ENCODE peak calls at places on chromosomes 6 and 20, in four cellular contexts. One of them, this sample, is unnamed. For H3K36me3, the result is how much of the 10 kb centered on the place peaks cover.

GRCh38 chr20:2051920-2052319 is 49.7 kb upstream of the STK35 start:
- DNase-seq in neural progenitor cell: peak
- DNase-seq in heart left ventricle: no peak
- DNase-seq in psoas muscle: no peak
- DNase-seq in this sample: no peak

GRCh38 chr20:59207235-59207634 is 43.6 kb downstream of the ZNF831 start:
- DNase-seq in neural progenitor cell: no peak
- DNase-seq in heart left ventricle: no peak
- DNase-seq in psoas muscle: no peak
- DNase-seq in this sample: no peak

GRCh38 chr20:36102306-36102705 is 52.2 kb upstream of the EPB41L1 start:
- DNase-seq in neural progenitor cell: no peak
- DNase-seq in heart left ventricle: no peak
- DNase-seq in psoas muscle: no peak
- DNase-seq in this sample: no peak

GRCh38 chr20:15079594-15080340 is 742.4 kb upstream of the FLRT3 start:
- DNase-seq in neural progenitor cell: no peak
- DNase-seq in heart left ventricle: no peak
- DNase-seq in psoas muscle: no peak
- DNase-seq in this sample: no peak

GRCh38 chr20:57397693-57398108 is 6.5 kb downstream of the RBM38 start:
- DNase-seq in neural progenitor cell: no peak
- DNase-seq in heart left ventricle: peak
- DNase-seq in psoas muscle: peak
- DNase-seq in this sample: no peak

GRCh38 chr6:118697554-118697953 is 46.2 kb upstream of the CEP85L start:
- DNase-seq in neural progenitor cell: no peak
- DNase-seq in heart left ventricle: no peak
- DNase-seq in psoas muscle: no peak
- DNase-seq in this sample: no peak

GRCh38 chr20:19934792-19935491 is 82.2 kb upstream of the NAA20 start:
- DNase-seq in neural progenitor cell: no peak
- DNase-seq in heart left ventricle: no peak
- DNase-seq in psoas muscle: peak
- DNase-seq in this sample: no peak

GRCh38 chr6:11423072-11423471 is 114.5 kb upstream of the TMEM170B start:
- DNase-seq in neural progenitor cell: no peak
- DNase-seq in heart left ventricle: no peak
- DNase-seq in psoas muscle: no peak
- DNase-seq in this sample: no peak

GRCh38 chr6:141809901-141810300 is 322.8 kb upstream of the GJE1 start:
- DNase-seq in neural progenitor cell: no peak
- DNase-seq in heart left ventricle: no peak
- DNase-seq in psoas muscle: no peak
- DNase-seq in this sample: no peak

GRCh38 chr6:131182991-131183425 is 47.7 kb downstream of the AKAP7 start:
- DNase-seq in neural progenitor cell: peak
- DNase-seq in heart left ventricle: no peak
- DNase-seq in psoas muscle: no peak
- DNase-seq in this sample: peak

GRCh38 chr6:167660944-167661343 is 165.8 kb upstream of the AFDN start:
- DNase-seq in neural progenitor cell: no peak
- DNase-seq in heart left ventricle: no peak
- DNase-seq in psoas muscle: no peak
- DNase-seq in this sample: no peak

GRCh38 chr6:75101896-75102680 is 103.8 kb downstream of the COL12A1 start:
- DNase-seq in neural progenitor cell: no peak
- DNase-seq in heart left ventricle: no peak
- DNase-seq in psoas muscle: no peak
- DNase-seq in this sample: peak

GRCh38 chr20:54622338-54623280 is 147.2 kb downstream of the DOK5 start:
- DNase-seq in neural progenitor cell: no peak
- DNase-seq in heart left ventricle: no peak
- DNase-seq in psoas muscle: no peak
- DNase-seq in this sample: peak

GRCh38 chr20:22285555-22285954 is 298.8 kb downstream of the FOXA2 start:
- DNase-seq in neural progenitor cell: no peak
- DNase-seq in heart left ventricle: no peak
- DNase-seq in psoas muscle: no peak
- DNase-seq in this sample: no peak

GRCh38 chr6:24818346-24818745 is 19.6 kb upstream of the ARMH2 start:
- DNase-seq in neural progenitor cell: peak
- DNase-seq in heart left ventricle: no peak
- DNase-seq in psoas muscle: no peak
- DNase-seq in this sample: no peak

GRCh38 chr6:5442946-5443345 is 181.6 kb downstream of the FARS2 start:
- DNase-seq in neural progenitor cell: no peak
- DNase-seq in heart left ventricle: no peak
- DNase-seq in psoas muscle: no peak
- DNase-seq in this sample: no peak

GRCh38 chr6:132003516-132004178 is 52.5 kb upstream of the CCN2 start:
- DNase-seq in neural progenitor cell: no peak
- DNase-seq in heart left ventricle: no peak
- DNase-seq in psoas muscle: no peak
- DNase-seq in this sample: no peak

GRCh38 chr20:366042-366718 is 14.4 kb upstream of the TRIB3 start:
- DNase-seq in neural progenitor cell: no peak
- DNase-seq in heart left ventricle: no peak
- DNase-seq in psoas muscle: no peak
- DNase-seq in this sample: no peak

GRCh38 chr6:4018194-4019111 is 60.5 kb downstream of the FAM217A start:
- DNase-seq in neural progenitor cell: peak
- DNase-seq in heart left ventricle: peak
- DNase-seq in psoas muscle: peak
- DNase-seq in this sample: peak

GRCh38 chr6:38640216-38640909 is 634 bp upstream of the BTBD9 start:
- DNase-seq in neural progenitor cell: no peak
- DNase-seq in heart left ventricle: no peak
- DNase-seq in psoas muscle: no peak
- DNase-seq in this sample: no peak

GRCh38 chr20:14902432-14903089 is 565.1 kb upstream of the FLRT3 start:
- DNase-seq in neural progenitor cell: no peak
- DNase-seq in heart left ventricle: no peak
- DNase-seq in psoas muscle: no peak
- DNase-seq in this sample: no peak

GRCh38 chr20:30506100-30506499 is 751.4 kb upstream of the DEFB115 start:
- DNase-seq in neural progenitor cell: no peak
- DNase-seq in heart left ventricle: no peak
- DNase-seq in psoas muscle: no peak
- DNase-seq in this sample: no peak

GRCh38 chr6:3325210-3325609 is 66.5 kb downstream of the PSMG4 start:
- DNase-seq in neural progenitor cell: no peak
- DNase-seq in heart left ventricle: no peak
- DNase-seq in psoas muscle: no peak
- DNase-seq in this sample: peak

GRCh38 chr20:51412333-51412761 is 130.2 kb downstream of the NFATC2 start:
- DNase-seq in neural progenitor cell: no peak
- DNase-seq in heart left ventricle: peak
- DNase-seq in psoas muscle: peak
- DNase-seq in this sample: peak

GRCh38 chr6:4396032-4396431 is 260.7 kb upstream of the ECI2 start:
- DNase-seq in neural progenitor cell: no peak
- DNase-seq in heart left ventricle: no peak
- DNase-seq in psoas muscle: no peak
- DNase-seq in this sample: no peak

GRCh38 chr6:21739838-21740237 is 146.3 kb downstream of the SOX4 start:
- DNase-seq in neural progenitor cell: peak
- DNase-seq in heart left ventricle: no peak
- DNase-seq in psoas muscle: no peak
- DNase-seq in this sample: no peak

GRCh38 chr20:53208110-53208908 is 236.2 kb downstream of the TSHZ2 start:
- DNase-seq in neural progenitor cell: peak
- DNase-seq in heart left ventricle: no peak
- DNase-seq in psoas muscle: no peak
- DNase-seq in this sample: no peak

GRCh38 chr6:149140137-149140909 is 177.2 kb upstream of the TAB2 start:
- DNase-seq in neural progenitor cell: no peak
- DNase-seq in heart left ventricle: no peak
- DNase-seq in psoas muscle: no peak
- DNase-seq in this sample: no peak

GRCh38 chr20:51528263-51529026 is 14.1 kb downstream of the NFATC2 start:
- DNase-seq in neural progenitor cell: no peak
- DNase-seq in heart left ventricle: no peak
- DNase-seq in psoas muscle: no peak
- DNase-seq in this sample: no peak

GRCh38 chr20:44280387-44280786 is 30.6 kb downstream of the FITM2 start:
- DNase-seq in neural progenitor cell: no peak
- DNase-seq in heart left ventricle: no peak
- DNase-seq in psoas muscle: no peak
- DNase-seq in this sample: no peak

GRCh38 chr6:43187821-43188220 is 5.8 kb downstream of the CUL9 start:
- DNase-seq in neural progenitor cell: no peak
- DNase-seq in heart left ventricle: no peak
- DNase-seq in psoas muscle: no peak
- DNase-seq in this sample: no peak

GRCh38 chr6:128323011-128323410 is 197.4 kb downstream of the PTPRK start:
- DNase-seq in neural progenitor cell: no peak
- DNase-seq in heart left ventricle: no peak
- DNase-seq in psoas muscle: no peak
- DNase-seq in this sample: no peak

GRCh38 chr6:128316258-128316952 is 204.0 kb downstream of the PTPRK start:
- DNase-seq in neural progenitor cell: no peak
- DNase-seq in heart left ventricle: peak
- DNase-seq in psoas muscle: no peak
- DNase-seq in this sample: no peak

GRCh38 chr6:128314190-128314589 is 206.2 kb downstream of the PTPRK start:
- DNase-seq in neural progenitor cell: no peak
- DNase-seq in heart left ventricle: no peak
- DNase-seq in psoas muscle: no peak
- DNase-seq in this sample: no peak

DNA sequence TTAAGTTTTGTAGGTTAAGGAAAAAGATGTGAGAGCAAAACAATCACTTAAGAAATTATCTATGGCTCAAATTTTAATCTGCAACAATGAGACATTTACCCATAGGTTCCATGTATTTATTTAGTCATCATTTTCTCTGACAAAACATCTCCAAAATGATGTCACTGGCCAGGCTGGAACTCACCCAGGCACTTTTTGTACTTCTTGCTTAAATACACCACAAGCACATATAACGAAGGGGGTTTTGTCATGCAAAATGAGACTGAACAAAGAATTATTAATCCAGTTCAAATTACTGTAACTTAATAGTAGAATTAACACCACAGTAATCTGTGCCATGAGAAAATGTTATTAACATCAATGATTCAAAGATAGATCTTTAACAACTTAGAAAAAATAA is 200.5 kb downstream of the PTPRK start:
- DNase-seq in neural progenitor cell: no peak
- DNase-seq in heart left ventricle: no peak
- DNase-seq in psoas muscle: no peak
- DNase-seq in this sample: no peak
- H3K36me3 ChIP-seq in neural progenitor cell: under half
- H3K36me3 ChIP-seq in heart left ventricle: under half
- H3K36me3 ChIP-seq in psoas muscle: under half
- H3K36me3 ChIP-seq in this sample: under half

GRCh38 chr6:107600936-107601335 is 111.0 kb downstream of the SOBP start:
- DNase-seq in neural progenitor cell: peak
- DNase-seq in heart left ventricle: no peak
- DNase-seq in psoas muscle: peak
- DNase-seq in this sample: peak

GRCh38 chr6:107598091-107598490 is 108.2 kb downstream of the SOBP start:
- DNase-seq in neural progenitor cell: no peak
- DNase-seq in heart left ventricle: no peak
- DNase-seq in psoas muscle: no peak
- DNase-seq in this sample: no peak

GRCh38 chr6:107600111-107600510 is 110.2 kb downstream of the SOBP start:
- DNase-seq in neural progenitor cell: peak
- DNase-seq in heart left ventricle: no peak
- DNase-seq in psoas muscle: no peak
- DNase-seq in this sample: no peak

GRCh38 chr6:107601406-107601805 is 111.5 kb downstream of the SOBP start:
- DNase-seq in neural progenitor cell: no peak
- DNase-seq in heart left ventricle: no peak
- DNase-seq in psoas muscle: no peak
- DNase-seq in this sample: no peak

GRCh38 chr6:107599043-107599442 is 109.1 kb downstream of the SOBP start:
- DNase-seq in neural progenitor cell: no peak
- DNase-seq in heart left ventricle: no peak
- DNase-seq in psoas muscle: no peak
- DNase-seq in this sample: no peak
- H3K4me3 ChIP-seq in neural progenitor cell: no peak
- H3K4me3 ChIP-seq in heart left ventricle: no peak
- H3K4me3 ChIP-seq in psoas muscle: no peak
- H3K4me3 ChIP-seq in this sample: no peak

GRCh38 chr6:80728830-80729229 is 622.4 kb downstream of the BCKDHB start:
- DNase-seq in neural progenitor cell: no peak
- DNase-seq in heart left ventricle: no peak
- DNase-seq in psoas muscle: no peak
- DNase-seq in this sample: no peak

GRCh38 chr6:80733645-80734044 is 627.2 kb downstream of the BCKDHB start:
- DNase-seq in neural progenitor cell: no peak
- DNase-seq in heart left ventricle: no peak
- DNase-seq in psoas muscle: no peak
- DNase-seq in this sample: no peak

GRCh38 chr6:80725156-80725930 is 618.9 kb downstream of the BCKDHB start:
- DNase-seq in neural progenitor cell: no peak
- DNase-seq in heart left ventricle: no peak
- DNase-seq in psoas muscle: no peak
- DNase-seq in this sample: no peak

DNA sequence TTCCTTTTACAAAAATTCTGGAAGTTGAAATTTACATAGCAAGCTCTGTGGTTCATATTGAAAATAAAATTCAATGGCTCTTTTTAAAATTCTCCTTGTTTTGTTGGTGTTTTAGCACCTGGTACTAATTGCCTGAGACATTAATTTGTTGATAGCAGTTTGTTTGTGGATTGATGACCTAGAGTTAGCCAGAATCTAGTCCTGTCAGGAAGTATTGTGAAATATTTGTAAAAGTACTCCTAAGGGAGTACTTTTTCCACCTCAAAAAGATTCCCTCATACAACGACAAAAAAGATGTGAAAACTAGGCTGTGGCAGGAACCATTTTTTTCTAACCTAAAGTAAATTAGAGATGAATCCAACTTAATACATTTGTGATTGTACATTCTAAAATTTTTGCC is 621.9 kb downstream of the BCKDHB start:
- DNase-seq in neural progenitor cell: no peak
- DNase-seq in heart left ventricle: no peak
- DNase-seq in psoas muscle: no peak
- DNase-seq in this sample: no peak
- H3K36me3 ChIP-seq in neural progenitor cell: under half
- H3K36me3 ChIP-seq in heart left ventricle: under half
- H3K36me3 ChIP-seq in psoas muscle: under half
- H3K36me3 ChIP-seq in this sample: under half

DNA sequence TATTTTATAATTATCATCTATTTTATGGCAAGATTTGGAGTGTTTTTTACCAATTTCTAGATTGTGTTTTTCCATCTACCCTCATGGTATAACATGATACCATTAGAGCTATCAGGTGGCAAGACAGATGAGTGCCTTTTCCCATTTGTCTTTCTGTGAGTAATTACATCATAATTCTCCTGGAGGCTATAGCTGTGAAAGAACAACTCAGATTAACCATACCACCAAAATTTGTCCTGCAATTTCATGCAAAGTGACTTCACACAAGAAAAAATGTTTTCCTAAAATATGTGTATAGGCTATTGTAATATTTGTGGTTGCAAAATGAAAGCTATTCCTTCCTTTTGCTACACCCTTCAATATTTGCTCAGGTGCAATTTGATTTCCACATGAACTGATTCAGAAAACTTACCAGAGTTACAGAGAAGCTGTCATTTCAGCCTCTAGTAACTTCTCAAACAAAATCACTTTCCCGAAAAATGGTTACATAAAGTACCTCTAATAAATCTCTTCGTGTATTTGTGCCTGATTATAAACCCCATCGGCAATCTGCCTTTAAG is 547.7 kb upstream of the ID4 start:
- DNase-seq in neural progenitor cell: no peak
- DNase-seq in heart left ventricle: no peak
- DNase-seq in psoas muscle: no peak
- DNase-seq in this sample: no peak
- H3K4me3 ChIP-seq in neural progenitor cell: no peak
- H3K4me3 ChIP-seq in heart left ventricle: no peak
- H3K4me3 ChIP-seq in psoas muscle: no peak
- H3K4me3 ChIP-seq in this sample: no peak